ENCODE peak calls at places on chromosomes 1 and 21, in ten cellular contexts. T is heart right ventricle; U is stimulated activated naive CD4-positive, alpha-beta T cell; D is dorsolateral prefrontal cortex; I is NCI-H345; P is T-helper 2 cell; Z is stromal cell of bone marrow; O is myocyte; E is HuH-7.5; S is ELR. F is an unnamed sample.

GRCh38 chr1:225454733-225455132 is 26.9 kb upstream of the LBR start:
- DNase-seq in T (no peak), U (no peak), D (no peak), I (peak), P (no peak), Z (peak), O (peak), E (peak), S (peak), F (peak)

GRCh38 chr1:19974822-19975416 is 4.5 kb downstream of the PLA2G2A start:
- DNase-seq in T (peak), U (peak), D (no peak), I (peak), P (no peak), Z (peak), O (peak), E (peak), S (peak), F (no peak)

GRCh38 chr1:60679524-60679923 is 402.8 kb upstream of the NFIA start:
- DNase-seq in T (no peak), U (no peak), D (no peak), I (no peak), P (no peak), Z (no peak), O (no peak), E (no peak), S (no peak), F (no peak)

GRCh38 chr1:148383966-148384365 is 99.1 kb downstream of the PPIAL4G start:
- DNase-seq in T (no peak), U (no peak), D (no peak), I (no peak), P (no peak), Z (no peak), O (no peak), E (no peak), S (no peak), F (no peak)

GRCh38 chr1:216034506-216034905 is 388.7 kb downstream of the USH2A start:
- DNase-seq in T (no peak), U (no peak), D (no peak), I (peak), P (no peak), Z (no peak), O (peak), E (peak), S (peak), F (no peak)

GRCh38 chr1:64624859-64625258 is 120.0 kb upstream of the RAVER2 start:
- DNase-seq in T (no peak), U (no peak), D (no peak), I (no peak), P (no peak), Z (no peak), O (no peak), E (no peak), S (no peak), F (no peak)

GRCh38 chr1:221541296-221541695 is 200.6 kb downstream of the DUSP10 start:
- DNase-seq in T (no peak), U (no peak), D (no peak), I (no peak), P (no peak), Z (no peak), O (no peak), E (no peak), S (no peak), F (no peak)

GRCh38 chr1:46285730-46286477 is 17.5 kb downstream of the LRRC41 start:
- DNase-seq in T (no peak), U (no peak), D (no peak), I (peak), P (no peak), Z (no peak), O (peak), E (no peak), S (no peak), F (no peak)

GRCh38 chr1:100950311-100950710 is 54.4 kb downstream of the SLC30A7 start:
- DNase-seq in T (no peak), U (no peak), D (no peak), I (no peak), P (no peak), Z (no peak), O (no peak), E (no peak), S (no peak), F (no peak)

GRCh38 chr21:39108291-39109162 is 74.7 kb downstream of the PSMG1 start:
- DNase-seq in T (no peak), U (no peak), D (no peak), I (no peak), P (no peak), Z (no peak), O (no peak), E (no peak), S (no peak), F (no peak)

GRCh38 chr1:214050513-214051401 is 63.0 kb downstream of the PROX1 start:
- DNase-seq in T (no peak), U (no peak), D (no peak), I (no peak), P (no peak), Z (no peak), O (peak), E (peak), S (no peak), F (no peak)

GRCh38 chr1:192954705-192955265 is 104.4 kb downstream of the UCHL5 start:
- DNase-seq in T (no peak), U (no peak), D (no peak), I (no peak), P (no peak), Z (no peak), O (no peak), E (no peak), S (no peak), F (no peak)

GRCh38 chr21:46005481-46005881 is 23.9 kb downstream of the COL6A1 start:
- DNase-seq in T (peak), U (no peak), D (no peak), I (no peak), P (no peak), Z (no peak), O (no peak), E (no peak), S (no peak), F (no peak)

GRCh38 chr1:227869851-227870305 is 54.4 kb downstream of the PRSS38 start:
- DNase-seq in T (no peak), U (no peak), D (no peak), I (no peak), P (no peak), Z (peak), O (peak), E (no peak), S (no peak), F (no peak)

GRCh38 chr1:24329797-24330543 is 10.8 kb downstream of the GRHL3 start:
- DNase-seq in T (no peak), U (no peak), D (no peak), I (no peak), P (no peak), Z (no peak), O (no peak), E (no peak), S (peak), F (no peak)

GRCh38 chr1:176058686-176059085 is 148.4 kb downstream of the COP1 start:
- DNase-seq in T (no peak), U (no peak), D (no peak), I (no peak), P (no peak), Z (no peak), O (peak), E (peak), S (no peak), F (no peak)

GRCh38 chr1:84365225-84366221 is 32.8 kb upstream of the DNASE2B start:
- DNase-seq in T (no peak), U (no peak), D (no peak), I (no peak), P (no peak), Z (peak), O (peak), E (peak), S (peak), F (no peak)

GRCh38 chr1:77556045-77556444 is 126.4 kb downstream of the ZZZ3 start:
- DNase-seq in T (no peak), U (no peak), D (no peak), I (no peak), P (no peak), Z (no peak), O (no peak), E (no peak), S (no peak), F (no peak)

GRCh38 chr1:201259476-201260235 is 23.6 kb upstream of the PKP1 start:
- DNase-seq in T (no peak), U (no peak), D (no peak), I (no peak), P (no peak), Z (no peak), O (no peak), E (no peak), S (peak), F (no peak)

GRCh38 chr1:170678196-170678595 is 14.3 kb downstream of the PRRX1 start:
- DNase-seq in T (no peak), U (no peak), D (no peak), I (no peak), P (no peak), Z (peak), O (peak), E (no peak), S (no peak), F (no peak)

GRCh38 chr21:33943293-33943692 is 27.7 kb upstream of the ATP5PO start:
- DNase-seq in T (no peak), U (no peak), D (no peak), I (peak), P (no peak), Z (no peak), O (no peak), E (no peak), S (no peak), F (no peak)

GRCh38 chr1:63821650-63822049 is 47.8 kb downstream of the ROR1 start:
- DNase-seq in T (no peak), U (no peak), D (no peak), I (no peak), P (no peak), Z (no peak), O (peak), E (no peak), S (peak), F (no peak)

GRCh38 chr21:42388740-42389448 is 7.0 kb downstream of the TMPRSS3 start:
- DNase-seq in T (no peak), U (no peak), D (no peak), I (no peak), P (no peak), Z (no peak), O (no peak), E (no peak), S (no peak), F (no peak)

GRCh38 chr1:47797555-47797954 is 199.6 kb downstream of the TRABD2B start:
- DNase-seq in T (no peak), U (no peak), D (no peak), I (no peak), P (no peak), Z (no peak), O (no peak), E (no peak), S (no peak), F (no peak)

GRCh38 chr1:209229494-209230059 is 353.9 kb upstream of the CAMK1G start:
- DNase-seq in T (no peak), U (no peak), D (no peak), I (peak), P (no peak), Z (no peak), O (no peak), E (no peak), S (no peak), F (no peak)

GRCh38 chr21:34553199-34553952 is 41.4 kb upstream of the KCNE1 start:
- DNase-seq in T (no peak), U (no peak), D (no peak), I (no peak), P (no peak), Z (peak), O (peak), E (no peak), S (peak), F (no peak)

GRCh38 chr1:51690285-51690961 is 73.5 kb downstream of the OSBPL9 start:
- DNase-seq in T (no peak), U (no peak), D (no peak), I (no peak), P (no peak), Z (no peak), O (no peak), E (no peak), S (peak), F (no peak)

GRCh38 chr1:181059435-181059834 is 25.7 kb downstream of the MR1 start:
- DNase-seq in T (no peak), U (no peak), D (no peak), I (no peak), P (no peak), Z (no peak), O (no peak), E (no peak), S (no peak), F (no peak)